ENCODE peak calls at places on chromosomes 3 and 15, in four cellular contexts. V, J, H and E are unnamed samples.
A peak's percentile ranks its signal among the peaks of the same experiment; 100 is the strongest.

GRCh38 chr15:55998478-55998877 is 5.1 kb upstream of the NEDD4 start:
- DNase-seq in V (no peak), J (no peak), H (no peak), E (no peak)

GRCh38 chr3:124168271-124168670 is 176.3 kb upstream of the ROPN1 start:
- DNase-seq in V (no peak), J (peak; percentile 33), H (no peak), E (no peak)

GRCh38 chr15:69090197-69090948 is 70.1 kb upstream of the GLCE start:
- DNase-seq in V (peak; percentile 62), J (peak; percentile 29), H (peak; percentile 63), E (peak; percentile 90)

GRCh38 chr3:160134454-160134853 is 90.8 kb upstream of the C3orf80 start:
- DNase-seq in V (peak; percentile 60), J (no peak), H (no peak), E (peak; percentile 37)

GRCh38 chr3:150078983-150079739 is 108.5 kb upstream of the PFN2 start:
- DNase-seq in V (no peak), J (peak; percentile 95), H (no peak), E (no peak)

GRCh38 chr3:60673123-60673522 is 578.1 kb downstream of the FHIT start:
- DNase-seq in V (no peak), J (peak; percentile 1), H (no peak), E (no peak)

GRCh38 chr15:73371812-73372211 is 3.1 kb upstream of the HCN4 start:
- DNase-seq in V (no peak), J (no peak), H (no peak), E (no peak)

GRCh38 chr15:73691398-73691797 is 7.2 kb downstream of the CD276 start:
- DNase-seq in V (peak; percentile 94), J (peak; percentile 77), H (no peak), E (peak; percentile 86)

GRCh38 chr3:53077476-53078220 is 31.8 kb upstream of the SFMBT1 start:
- DNase-seq in V (no peak), J (no peak), H (no peak), E (peak; percentile 17)

GRCh38 chr3:197023998-197024651 is 5.5 kb downstream of the MELTF start:
- DNase-seq in V (no peak), J (no peak), H (no peak), E (peak; percentile 33)

GRCh38 chr3:184149123-184149522 is 6.1 kb upstream of the DVL3 start:
- DNase-seq in V (no peak), J (no peak), H (no peak), E (no peak)

GRCh38 chr15:66642514-66642913 is 59.5 kb upstream of the SMAD6 start:
- DNase-seq in V (no peak), J (no peak), H (no peak), E (no peak)

GRCh38 chr3:65828706-65829105 is 210.0 kb downstream of the MAGI1 start:
- DNase-seq in V (peak; percentile 69), J (peak; percentile 31), H (no peak), E (peak; percentile 37)

GRCh38 chr3:121722346-121722745 is 27.2 kb downstream of the GOLGB1 start:
- DNase-seq in V (no peak), J (no peak), H (no peak), E (no peak)

GRCh38 chr15:61116830-61117229 is 112.3 kb downstream of the RORA start:
- DNase-seq in V (peak; percentile 47), J (no peak), H (no peak), E (no peak)

GRCh38 chr3:155323063-155323666 is 29.7 kb upstream of the STRIT1 start:
- DNase-seq in V (peak; percentile 88), J (peak; percentile 89), H (peak; percentile 10), E (peak; percentile 42)

GRCh38 chr3:11140054-11140712 is 14.1 kb upstream of the HRH1 start:
- DNase-seq in V (no peak), J (no peak), H (no peak), E (no peak)

GRCh38 chr3:165206454-165207266 is 10.5 kb upstream of the SLITRK3 start:
- DNase-seq in V (peak; percentile 88), J (peak; percentile 65), H (no peak), E (peak; percentile 84)

DNA sequence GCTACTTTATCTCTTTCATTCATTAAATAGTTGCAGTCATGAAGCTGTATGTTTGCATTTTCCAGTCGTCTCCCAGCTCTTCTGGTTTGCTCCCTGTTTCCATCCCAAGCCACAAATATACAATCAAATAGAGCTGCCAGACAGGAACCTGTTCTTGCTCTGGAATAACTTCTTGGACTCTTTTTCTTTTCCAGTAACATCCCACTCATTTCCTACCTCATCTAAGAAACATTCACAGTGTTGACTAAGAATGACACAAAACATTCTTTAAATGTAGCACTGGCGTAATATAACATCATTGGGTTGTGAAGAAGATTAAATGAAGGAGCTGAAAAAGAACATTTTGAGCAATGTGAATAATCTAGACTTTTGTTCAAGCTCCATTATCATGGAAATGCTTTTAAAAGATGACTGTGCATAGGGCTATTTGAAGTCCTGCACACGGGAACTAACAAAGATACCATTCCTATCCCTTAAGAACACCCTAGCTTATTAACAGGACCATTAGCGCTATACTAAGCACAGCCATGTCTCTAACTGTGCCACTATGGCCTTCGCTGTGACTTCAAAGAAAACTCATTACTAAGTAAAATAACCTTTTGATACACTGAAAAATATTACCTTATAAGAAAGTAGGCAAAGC is 574.0 kb downstream of the NAALADL2 start:
- DNase-seq in V (no peak), J (peak; percentile 93), H (no peak), E (no peak)
- H4K5ac ChIP-seq in V (no peak overlapping the region), J (peak overlapping the region; percentile 93), H (no peak overlapping the region), E (no peak overlapping the region)

DNA sequence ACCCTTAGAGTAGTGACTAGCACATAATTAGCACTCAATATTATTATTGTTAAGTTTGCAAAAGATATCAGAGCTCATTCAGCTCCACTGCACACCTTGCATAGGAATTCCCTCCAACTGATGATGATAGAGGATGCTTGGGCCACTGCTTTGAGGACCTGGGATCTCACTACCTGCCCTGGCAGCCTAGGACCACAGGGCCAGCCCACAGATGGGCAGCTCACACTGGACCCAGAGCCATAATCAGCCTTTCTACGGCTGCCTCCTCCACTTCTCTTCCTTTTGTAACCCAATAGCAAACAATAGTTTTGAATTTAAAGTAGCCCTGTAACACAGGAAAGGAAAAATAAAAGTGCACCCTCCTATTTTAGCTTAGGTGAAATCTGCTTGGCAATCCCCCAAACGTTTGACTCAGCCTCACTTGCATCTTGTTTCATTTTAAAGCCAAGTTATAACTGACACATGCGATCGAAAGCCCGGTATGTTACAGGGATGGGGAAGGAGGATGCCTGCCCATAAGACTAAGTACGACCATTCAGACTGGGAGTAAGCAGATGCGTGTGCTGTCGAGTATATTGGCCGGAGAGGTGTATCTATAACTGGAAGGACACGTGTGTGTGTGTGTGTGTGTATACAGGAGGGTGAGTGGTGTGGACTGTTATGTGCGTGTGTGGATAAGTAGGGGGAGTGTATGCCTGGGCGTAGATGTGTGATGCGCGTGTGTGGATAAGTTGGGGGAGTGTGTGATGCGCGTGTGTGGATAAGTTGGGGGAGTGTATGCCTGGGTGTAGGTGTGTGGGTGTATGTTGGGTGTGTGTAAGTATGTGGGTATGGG is 65.9 kb downstream of the CPN2 start:
- DNase-seq in V (no peak), J (peak; percentile 64), H (no peak), E (no peak)
- H4K5ac ChIP-seq in V (peak overlapping the region; percentile 22), J (no peak overlapping the region), H (no peak overlapping the region), E (no peak overlapping the region)

GRCh38 chr15:74872702-74873035 is 496 bp downstream of the SCAMP2 start:
- DNase-seq in V (no peak), J (no peak), H (no peak), E (no peak)
- H4K5ac ChIP-seq in V (no peak overlapping the region), J (no peak overlapping the region), H (no peak overlapping the region), E (no peak overlapping the region)

GRCh38 chr3:4138150-4138783 is 164.9 kb upstream of the SETMAR start:
- DNase-seq in V (no peak), J (no peak), H (no peak), E (no peak)
- H4K5ac ChIP-seq in V (no peak overlapping the region), J (no peak overlapping the region), H (no peak overlapping the region), E (no peak overlapping the region)

GRCh38 chr3:45922039-45922326 is 21.3 kb upstream of the CXCR6 start:
- DNase-seq in V (no peak), J (no peak), H (no peak), E (no peak)
- H4K5ac ChIP-seq in V (no peak overlapping the region), J (no peak overlapping the region), H (no peak overlapping the region), E (no peak overlapping the region)